ENCODE peak calls at places on chromosomes 11 and 22, in seven cellular contexts. S, X, Z, V, O, E and K are unnamed samples. For H3K4me1, the result is how much of the 10 kb centered on the place peaks cover.

GRCh38 chr22:26851125-26851524 is 193.7 kb downstream of the MIAT start:
- DNase-seq in S (no peak), X (no peak), Z (no peak), V (no peak), O (no peak), E (no peak), K (no peak)

GRCh38 chr11:92286718-92287117 is 62.1 kb downstream of the FAT3 start:
- DNase-seq in S (no peak), X (no peak), Z (no peak), V (no peak), O (no peak), E (no peak), K (no peak)

GRCh38 chr11:110858556-110858921 is 146.3 kb upstream of the ARHGAP20 start:
- DNase-seq in S (no peak), X (peak), Z (peak), V (no peak), O (peak), E (no peak), K (no peak)

GRCh38 chr11:14374922-14375630 is 16.1 kb upstream of the RRAS2 start:
- DNase-seq in S (no peak), X (no peak), Z (no peak), V (peak), O (no peak), E (no peak), K (no peak)

GRCh38 chr11:18347471-18348125 is 25.2 kb downstream of the GTF2H1 start:
- DNase-seq in S (no peak), X (no peak), Z (no peak), V (no peak), O (no peak), E (peak), K (no peak)

GRCh38 chr11:8261921-8262551 is 1.6 kb downstream of the LMO1 start:
- DNase-seq in S (no peak), X (no peak), Z (peak), V (no peak), O (no peak), E (no peak), K (no peak)

GRCh38 chr22:35322893-35323292 is 23.2 kb downstream of the TOM1 start:
- DNase-seq in S (no peak), X (no peak), Z (no peak), V (no peak), O (no peak), E (no peak), K (no peak)

GRCh38 chr11:132395434-132395833 is 1025.0 kb downstream of the NTM start:
- DNase-seq in S (no peak), X (no peak), Z (no peak), V (no peak), O (no peak), E (no peak), K (no peak)

GRCh38 chr11:12606597-12606996 is 67.6 kb upstream of the TEAD1 start:
- DNase-seq in S (no peak), X (no peak), Z (no peak), V (no peak), O (no peak), E (peak), K (no peak)

GRCh38 chr11:119323532-119324033 is 6.7 kb upstream of the MCAM start:
- DNase-seq in S (peak), X (peak), Z (peak), V (peak), O (peak), E (peak), K (peak)

GRCh38 chr22:37491559-37492427 is 5.6 kb upstream of the MFNG start:
- DNase-seq in S (no peak), X (no peak), Z (no peak), V (no peak), O (no peak), E (no peak), K (no peak)

GRCh38 chr11:12829536-12830314 is 155.5 kb downstream of the TEAD1 start:
- DNase-seq in S (no peak), X (no peak), Z (no peak), V (no peak), O (no peak), E (no peak), K (no peak)

GRCh38 chr11:117915219-117915618 is 14.0 kb downstream of the TMPRSS13 start:
- DNase-seq in S (no peak), X (no peak), Z (no peak), V (no peak), O (no peak), E (no peak), K (no peak)

GRCh38 chr22:23203452-23204124 is 23.3 kb downstream of the BCR start:
- DNase-seq in S (no peak), X (no peak), Z (no peak), V (no peak), O (no peak), E (no peak), K (no peak)

GRCh38 chr22:48902001-48902869 is 925.4 kb downstream of the BRD1 start:
- DNase-seq in S (no peak), X (no peak), Z (no peak), V (no peak), O (no peak), E (no peak), K (no peak)

GRCh38 chr11:73323464-73323863 is 15.4 kb downstream of the ARHGEF17 start:
- DNase-seq in S (no peak), X (peak), Z (no peak), V (no peak), O (no peak), E (peak), K (no peak)

GRCh38 chr11:69018924-69019323 is 5.9 kb upstream of the MRGPRF start:
- DNase-seq in S (no peak), X (no peak), Z (no peak), V (no peak), O (no peak), E (peak), K (no peak)

GRCh38 chr11:94602430-94603372 is 35.5 kb downstream of the PIWIL4 start:
- DNase-seq in S (no peak), X (peak), Z (peak), V (peak), O (peak), E (peak), K (peak)

GRCh38 chr11:9273430-9274336 is 8.5 kb upstream of the DENND5A start:
- DNase-seq in S (no peak), X (no peak), Z (no peak), V (no peak), O (no peak), E (peak), K (no peak)

GRCh38 chr11:124961972-124962609 is 8.1 kb downstream of the CCDC15 start:
- DNase-seq in S (no peak), X (peak), Z (no peak), V (peak), O (no peak), E (peak), K (peak)

GRCh38 chr11:69892237-69892985 is 73.2 kb upstream of the FGF3 start:
- DNase-seq in S (no peak), X (no peak), Z (no peak), V (peak), O (no peak), E (no peak), K (no peak)

GRCh38 chr11:10522921-10523320 is 18.1 kb downstream of the RNF141 start:
- DNase-seq in S (no peak), X (no peak), Z (no peak), V (no peak), O (no peak), E (no peak), K (peak)

GRCh38 chr11:111483431-111483830 is 28.8 kb downstream of the BTG4 start:
- DNase-seq in S (no peak), X (no peak), Z (no peak), V (no peak), O (no peak), E (no peak), K (no peak)

GRCh38 chr22:29044657-29045176 is 16.9 kb downstream of the C22orf31 start:
- DNase-seq in S (no peak), X (no peak), Z (no peak), V (no peak), O (no peak), E (peak), K (no peak)

GRCh38 chr11:35059040-35059439 is 79.9 kb upstream of the CD44 start:
- DNase-seq in S (no peak), X (no peak), Z (no peak), V (no peak), O (no peak), E (no peak), K (no peak)

GRCh38 chr22:47918276-47918928 is 1156.0 kb downstream of the TBC1D22A start:
- DNase-seq in S (no peak), X (no peak), Z (no peak), V (no peak), O (no peak), E (no peak), K (no peak)

GRCh38 chr11:62280452-62280851 is 10.5 kb downstream of the SCGB2A2 start:
- DNase-seq in S (no peak), X (no peak), Z (no peak), V (no peak), O (no peak), E (no peak), K (no peak)

GRCh38 chr11:61833926-61834277 is 5.8 kb downstream of the FADS2 start:
- DNase-seq in S (no peak), X (no peak), Z (no peak), V (no peak), O (no peak), E (no peak), K (no peak)

GRCh38 chr11:17762309-17762974 is 27.9 kb downstream of the KCNC1 start:
- DNase-seq in S (no peak), X (no peak), Z (no peak), V (no peak), O (no peak), E (no peak), K (no peak)

GRCh38 chr22:44405661-44406060 is 92.4 kb downstream of the RTL6 start:
- DNase-seq in S (no peak), X (no peak), Z (no peak), V (no peak), O (no peak), E (no peak), K (no peak)

GRCh38 chr11:64713031-64713780 is 9.8 kb downstream of the NRXN2 start:
- DNase-seq in S (no peak), X (no peak), Z (peak), V (peak), O (peak), E (peak), K (peak)

GRCh38 chr11:3836903-3837302 is 3.9 kb downstream of the RHOG start:
- DNase-seq in S (peak), X (peak), Z (no peak), V (no peak), O (no peak), E (no peak), K (no peak)

GRCh38 chr22:35467788-35468187 is 67.8 kb downstream of the MCM5 start:
- DNase-seq in S (no peak), X (peak), Z (peak), V (peak), O (peak), E (peak), K (peak)

GRCh38 chr11:126155402-126156187 is 55.9 kb downstream of the RPUSD4 start:
- DNase-seq in S (no peak), X (no peak), Z (no peak), V (no peak), O (no peak), E (no peak), K (no peak)

GRCh38 chr22:42883121-42883520 is 26.0 kb upstream of the ARFGAP3 start:
- DNase-seq in S (no peak), X (no peak), Z (no peak), V (no peak), O (no peak), E (no peak), K (no peak)

GRCh38 chr11:70505761-70506657 is 107.7 kb downstream of the CTTN start:
- DNase-seq in S (no peak), X (no peak), Z (no peak), V (no peak), O (no peak), E (no peak), K (no peak)

GRCh38 chr22:46039531-46039930 is 62.6 kb upstream of the WNT7B start:
- DNase-seq in S (no peak), X (no peak), Z (no peak), V (no peak), O (no peak), E (no peak), K (no peak)

GRCh38 chr22:46043339-46043738 is 66.4 kb upstream of the WNT7B start:
- DNase-seq in S (no peak), X (no peak), Z (no peak), V (no peak), O (no peak), E (no peak), K (no peak)

GRCh38 chr22:46042786-46043185 is 65.8 kb upstream of the WNT7B start:
- DNase-seq in S (no peak), X (no peak), Z (peak), V (no peak), O (no peak), E (peak), K (no peak)

GRCh38 chr22:46040471-46041465 is 63.8 kb upstream of the WNT7B start:
- DNase-seq in S (no peak), X (no peak), Z (peak), V (no peak), O (no peak), E (no peak), K (no peak)

DNA sequence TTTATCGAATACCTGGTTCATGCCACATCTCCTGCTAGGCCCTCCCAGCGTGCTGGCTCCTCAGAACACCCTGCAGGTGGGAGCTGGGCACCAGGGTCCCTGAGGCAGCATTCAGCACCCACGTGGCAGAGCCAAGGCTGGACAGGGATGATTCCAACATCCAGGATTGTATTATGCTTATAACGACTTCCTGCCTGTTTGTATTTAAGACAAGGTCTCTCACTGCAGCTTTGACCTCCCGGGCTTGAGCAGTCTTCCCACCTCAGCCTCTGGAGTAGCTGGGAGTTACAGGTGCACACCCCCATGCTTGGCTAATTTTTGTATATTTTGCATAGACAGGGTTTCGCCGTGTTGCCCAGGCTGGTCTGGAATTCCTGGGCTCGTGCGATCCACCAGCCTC is 64.7 kb upstream of the WNT7B start:
- DNase-seq in S (no peak), X (no peak), Z (peak), V (no peak), O (no peak), E (no peak), K (no peak)
- H3K4me1 ChIP-seq in S (under half), X (under half), Z (half or more), V (under half), O (half or more), E (under half), K (under half)

GRCh38 chr11:114257621-114258558 is 38.3 kb upstream of the NNMT start:
- DNase-seq in S (no peak), X (peak), Z (peak), V (no peak), O (no peak), E (no peak), K (peak)
- TF ChIP-seq CTCF in S (no peak), X (peak), Z (no peak), V (no peak), O (no peak), E (no peak), K (peak)

GRCh38 chr22:50246242-50247175 is 1.7 kb upstream of the TUBGCP6 start:
- DNase-seq in S (no peak), X (no peak), Z (no peak), V (no peak), O (no peak), E (no peak), K (no peak)

GRCh38 chr22:50247748-50248147 is 2.9 kb upstream of the TUBGCP6 start:
- DNase-seq in S (peak), X (no peak), Z (peak), V (peak), O (no peak), E (peak), K (no peak)

GRCh38 chr22:50243704-50244419 is 961 bp downstream of the TUBGCP6 start:
- DNase-seq in S (no peak), X (no peak), Z (no peak), V (no peak), O (no peak), E (peak), K (no peak)

GRCh38 chr22:50244420-50245213 is at the start of gene TUBGCP6:
- DNase-seq in S (peak), X (peak), Z (peak), V (peak), O (peak), E (peak), K (peak)

DNA sequence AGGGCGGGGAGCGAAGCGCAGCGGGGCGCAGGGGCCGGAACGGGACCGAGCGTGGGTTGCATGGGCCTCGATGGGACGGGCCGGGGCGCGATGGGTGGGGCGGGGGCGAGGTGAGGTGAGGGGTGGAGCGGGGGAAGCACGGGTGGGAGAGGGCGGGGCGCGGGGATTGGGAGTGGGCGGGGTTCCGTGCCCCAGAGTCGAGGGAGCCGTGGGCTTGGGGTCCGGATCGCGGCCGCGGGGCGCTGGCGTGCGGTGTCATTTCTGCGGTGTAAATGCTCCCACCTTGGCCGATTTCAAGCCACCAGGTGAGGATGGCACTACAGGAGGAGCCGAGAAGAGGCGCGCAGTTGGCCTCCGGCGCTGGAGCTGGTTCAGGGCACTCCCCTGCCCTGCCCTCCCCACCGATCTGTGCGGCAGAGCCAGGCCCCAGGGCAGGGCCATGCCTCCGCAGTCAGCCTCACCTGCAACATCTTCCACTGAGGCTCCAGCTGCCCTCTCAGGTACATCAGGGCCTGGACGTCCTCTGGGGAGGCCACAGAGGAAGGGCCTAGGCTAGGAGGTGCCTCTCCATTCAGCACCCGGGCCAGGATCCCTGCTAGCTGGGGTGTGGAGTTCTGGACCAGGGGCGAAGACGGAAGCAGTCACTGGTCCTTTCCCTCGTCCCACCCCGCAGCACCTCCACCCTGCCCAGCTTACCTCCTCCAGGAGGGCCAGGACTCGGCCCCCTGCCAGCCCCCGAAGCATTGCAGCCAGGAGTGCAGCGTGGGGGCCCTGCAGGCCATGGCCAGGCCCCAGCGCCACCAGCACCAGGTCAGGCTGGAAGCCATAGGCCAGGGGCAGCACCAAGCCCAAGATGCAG is 620 bp upstream of the TUBGCP6 start:
- DNase-seq in S (no peak), X (no peak), Z (no peak), V (no peak), O (no peak), E (no peak), K (no peak)
- H3K4me1 ChIP-seq in S (half or more), X (under half), Z (half or more), V (under half), O (under half), E (under half), K (under half)

DNA sequence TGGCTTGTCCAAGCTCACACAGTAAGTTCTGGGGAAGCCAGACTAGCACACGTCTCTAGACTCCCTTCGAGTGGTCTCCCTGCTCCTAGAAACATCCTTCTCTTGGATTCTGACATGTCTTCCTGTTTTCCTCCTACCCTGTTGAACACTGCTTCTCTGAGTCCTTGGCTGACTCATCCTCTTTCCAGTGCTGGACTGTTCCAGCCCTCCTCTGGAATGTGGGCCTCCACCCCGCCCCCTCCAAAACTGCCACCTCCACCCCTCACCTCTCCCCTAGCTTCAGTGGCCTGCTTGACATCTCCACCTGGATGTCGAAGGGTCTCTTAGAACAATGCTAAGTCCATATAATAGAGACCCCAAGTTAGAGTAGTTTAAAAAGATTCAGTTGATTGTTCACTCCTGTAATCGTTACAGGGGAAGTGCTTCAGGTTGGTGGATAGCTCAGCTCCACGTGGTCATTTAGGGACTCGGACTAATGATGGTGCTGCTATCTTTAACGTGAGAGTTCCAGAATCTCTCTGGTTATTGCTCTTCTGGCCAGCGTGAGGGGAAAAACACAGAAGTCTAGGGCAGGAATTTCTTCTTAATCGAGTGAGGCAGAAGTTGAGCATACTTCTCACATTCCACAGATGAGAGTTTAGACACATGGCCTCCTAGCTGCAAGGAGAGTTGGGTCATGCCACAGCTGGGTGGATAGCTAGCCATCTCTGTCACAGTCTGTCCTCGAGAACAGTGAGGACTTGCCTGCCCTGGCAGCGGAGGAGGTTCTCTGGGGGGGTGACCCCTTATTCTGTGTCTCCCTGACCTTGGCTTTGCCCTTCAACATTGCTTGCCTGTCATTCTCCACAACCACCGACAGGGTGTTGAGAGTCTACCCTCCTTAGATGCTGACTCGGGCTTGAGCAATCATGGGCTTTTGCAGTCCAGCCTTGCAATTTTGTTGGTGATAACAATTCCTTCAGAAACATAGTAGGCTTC is 4.7 kb upstream of the C11orf96 start:
- DNase-seq in S (no peak), X (no peak), Z (no peak), V (peak), O (no peak), E (peak), K (no peak)
- TF ChIP-seq CTCF in S (no peak), X (no peak), Z (no peak), V (no peak), O (no peak), E (no peak), K (no peak)